ENCODE peak calls at places on chromosomes 3 and 15, in ten cellular contexts. One of them, this sample, is unnamed.

GRCh38 chr15:69753867-69754266 is 301.2 kb downstream of the RPLP1 start:
- DNase-seq in sigmoid colon: no peak
- DNase-seq in AG09319: no peak
- DNase-seq in transverse colon: no peak
- DNase-seq in psoas muscle: no peak
- DNase-seq in dorsolateral prefrontal cortex: no peak
- DNase-seq in testis: no peak
- DNase-seq in cardiac fibroblast: no peak
- DNase-seq in right lobe of liver: no peak
- DNase-seq in uterus: no peak
- DNase-seq in this sample: no peak

GRCh38 chr15:25410649-25411048 is 28.2 kb downstream of the UBE3A start:
- DNase-seq in sigmoid colon: no peak
- DNase-seq in AG09319: no peak
- DNase-seq in transverse colon: no peak
- DNase-seq in psoas muscle: no peak
- DNase-seq in dorsolateral prefrontal cortex: no peak
- DNase-seq in testis: no peak
- DNase-seq in cardiac fibroblast: peak; percentile 70
- DNase-seq in right lobe of liver: no peak
- DNase-seq in uterus: no peak
- DNase-seq in this sample: no peak

GRCh38 chr3:184642623-184643308 is 69.1 kb downstream of the MAGEF1 start:
- DNase-seq in sigmoid colon: no peak
- DNase-seq in AG09319: no peak
- DNase-seq in transverse colon: no peak
- DNase-seq in psoas muscle: peak; percentile 14
- DNase-seq in dorsolateral prefrontal cortex: no peak
- DNase-seq in testis: no peak
- DNase-seq in cardiac fibroblast: no peak
- DNase-seq in right lobe of liver: no peak
- DNase-seq in uterus: no peak
- DNase-seq in this sample: no peak

GRCh38 chr3:152349397-152349796 is 80.7 kb downstream of the MBNL1 start:
- DNase-seq in sigmoid colon: no peak
- DNase-seq in AG09319: no peak
- DNase-seq in transverse colon: no peak
- DNase-seq in psoas muscle: no peak
- DNase-seq in dorsolateral prefrontal cortex: no peak
- DNase-seq in testis: no peak
- DNase-seq in cardiac fibroblast: peak; percentile 52
- DNase-seq in right lobe of liver: no peak
- DNase-seq in uterus: no peak
- DNase-seq in this sample: no peak

GRCh38 chr3:57586778-57587177 is 10.4 kb downstream of the ARF4 start:
- DNase-seq in sigmoid colon: no peak
- DNase-seq in AG09319: no peak
- DNase-seq in transverse colon: no peak
- DNase-seq in psoas muscle: no peak
- DNase-seq in dorsolateral prefrontal cortex: no peak
- DNase-seq in testis: no peak
- DNase-seq in cardiac fibroblast: no peak
- DNase-seq in right lobe of liver: no peak
- DNase-seq in uterus: no peak
- DNase-seq in this sample: no peak

GRCh38 chr3:30934208-30934550 is 39.7 kb upstream of the GADL1 start:
- DNase-seq in sigmoid colon: no peak
- DNase-seq in AG09319: peak; percentile 15
- DNase-seq in transverse colon: no peak
- DNase-seq in psoas muscle: no peak
- DNase-seq in dorsolateral prefrontal cortex: no peak
- DNase-seq in testis: peak; percentile 20
- DNase-seq in cardiac fibroblast: peak; percentile 79
- DNase-seq in right lobe of liver: no peak
- DNase-seq in uterus: no peak
- DNase-seq in this sample: no peak

GRCh38 chr3:65619391-65620298 is 419.1 kb downstream of the MAGI1 start:
- DNase-seq in sigmoid colon: no peak
- DNase-seq in AG09319: peak; percentile 25
- DNase-seq in transverse colon: no peak
- DNase-seq in psoas muscle: no peak
- DNase-seq in dorsolateral prefrontal cortex: no peak
- DNase-seq in testis: no peak
- DNase-seq in cardiac fibroblast: peak; percentile 12
- DNase-seq in right lobe of liver: no peak
- DNase-seq in uterus: no peak
- DNase-seq in this sample: no peak

GRCh38 chr15:55799287-55800212 is 56.6 kb upstream of the PRTG start:
- DNase-seq in sigmoid colon: no peak
- DNase-seq in AG09319: no peak
- DNase-seq in transverse colon: peak; percentile 8
- DNase-seq in psoas muscle: no peak
- DNase-seq in dorsolateral prefrontal cortex: no peak
- DNase-seq in testis: peak; percentile 75
- DNase-seq in cardiac fibroblast: peak; percentile 73
- DNase-seq in right lobe of liver: no peak
- DNase-seq in uterus: no peak
- DNase-seq in this sample: peak; percentile 64

GRCh38 chr3:48595526-48596121 is 495 bp upstream of the COL7A1 start:
- DNase-seq in sigmoid colon: no peak
- DNase-seq in AG09319: peak; percentile 59
- DNase-seq in transverse colon: peak; percentile 48
- DNase-seq in psoas muscle: peak; percentile 85
- DNase-seq in dorsolateral prefrontal cortex: no peak
- DNase-seq in testis: peak; percentile 25
- DNase-seq in cardiac fibroblast: peak; percentile 97
- DNase-seq in right lobe of liver: no peak
- DNase-seq in uterus: peak; percentile 69
- DNase-seq in this sample: peak; percentile 54

GRCh38 chr3:13199006-13199776 is 126.0 kb upstream of the IQSEC1 start:
- DNase-seq in sigmoid colon: peak; percentile 52
- DNase-seq in AG09319: no peak
- DNase-seq in transverse colon: no peak
- DNase-seq in psoas muscle: no peak
- DNase-seq in dorsolateral prefrontal cortex: no peak
- DNase-seq in testis: no peak
- DNase-seq in cardiac fibroblast: no peak
- DNase-seq in right lobe of liver: peak; percentile 42
- DNase-seq in uterus: no peak
- DNase-seq in this sample: no peak

GRCh38 chr3:183635107-183635430 is 354 bp upstream of the KLHL24 start:
- DNase-seq in sigmoid colon: no peak
- DNase-seq in AG09319: no peak
- DNase-seq in transverse colon: no peak
- DNase-seq in psoas muscle: no peak
- DNase-seq in dorsolateral prefrontal cortex: no peak
- DNase-seq in testis: no peak
- DNase-seq in cardiac fibroblast: no peak
- DNase-seq in right lobe of liver: no peak
- DNase-seq in uterus: no peak
- DNase-seq in this sample: no peak

GRCh38 chr3:178538065-178538464 is 1.8 kb downstream of the KCNMB2 start:
- DNase-seq in sigmoid colon: no peak
- DNase-seq in AG09319: no peak
- DNase-seq in transverse colon: no peak
- DNase-seq in psoas muscle: no peak
- DNase-seq in dorsolateral prefrontal cortex: no peak
- DNase-seq in testis: no peak
- DNase-seq in cardiac fibroblast: no peak
- DNase-seq in right lobe of liver: no peak
- DNase-seq in uterus: no peak
- DNase-seq in this sample: no peak
- TF ChIP-seq CTCF in sigmoid colon: no peak
- TF ChIP-seq CTCF in AG09319: no peak
- TF ChIP-seq CTCF in transverse colon: no peak
- TF ChIP-seq CTCF in psoas muscle: no peak
- TF ChIP-seq CTCF in dorsolateral prefrontal cortex: no peak
- TF ChIP-seq CTCF in testis: no peak
- TF ChIP-seq CTCF in cardiac fibroblast: no peak
- TF ChIP-seq CTCF in right lobe of liver: no peak
- TF ChIP-seq CTCF in uterus: no peak
- TF ChIP-seq CTCF in this sample: no peak

DNA sequence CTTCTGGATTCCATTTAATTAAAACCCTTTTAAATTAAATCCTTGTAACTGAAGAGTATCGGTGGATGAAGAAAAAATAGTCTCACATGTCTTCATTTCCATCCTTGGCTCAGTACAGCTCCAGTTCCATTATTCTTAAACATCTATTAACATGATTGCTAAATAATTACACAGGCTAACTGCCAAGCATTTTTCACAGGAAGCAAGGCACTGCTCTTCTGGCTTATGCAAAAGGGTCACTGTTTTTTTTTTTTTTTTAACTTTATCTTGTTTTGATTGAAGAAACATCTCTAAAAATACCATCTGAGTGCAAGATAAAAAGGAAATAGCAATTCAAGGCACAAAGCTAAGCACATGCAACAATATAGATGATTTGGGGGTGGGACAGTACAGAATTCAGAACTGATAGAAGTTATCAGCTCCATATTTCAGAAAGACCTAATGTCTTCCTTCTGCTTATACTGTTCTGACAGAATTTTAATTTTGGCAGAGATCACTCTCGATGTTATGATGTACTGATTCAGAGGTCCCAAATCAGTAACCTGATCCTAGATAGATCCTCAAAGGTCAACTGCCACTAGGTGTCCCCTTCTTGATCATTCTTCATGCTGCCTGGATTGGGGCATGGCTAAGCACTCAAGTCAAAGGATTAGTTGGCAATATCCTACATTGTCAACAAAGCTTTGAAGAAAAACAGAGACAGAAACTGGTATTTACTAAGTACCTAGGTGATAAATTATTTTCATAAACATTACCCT is 57.8 kb upstream of the ACTC1 start:
- DNase-seq in sigmoid colon: no peak
- DNase-seq in AG09319: peak; percentile 42
- DNase-seq in transverse colon: no peak
- DNase-seq in psoas muscle: no peak
- DNase-seq in dorsolateral prefrontal cortex: no peak
- DNase-seq in testis: no peak
- DNase-seq in cardiac fibroblast: peak; percentile 51
- DNase-seq in right lobe of liver: no peak
- DNase-seq in uterus: no peak
- DNase-seq in this sample: no peak
- TF ChIP-seq CTCF in sigmoid colon: no peak
- TF ChIP-seq CTCF in AG09319: no peak
- TF ChIP-seq CTCF in transverse colon: no peak
- TF ChIP-seq CTCF in psoas muscle: no peak
- TF ChIP-seq CTCF in dorsolateral prefrontal cortex: no peak
- TF ChIP-seq CTCF in testis: no peak
- TF ChIP-seq CTCF in cardiac fibroblast: no peak
- TF ChIP-seq CTCF in right lobe of liver: no peak
- TF ChIP-seq CTCF in uterus: no peak
- TF ChIP-seq CTCF in this sample: no peak

DNA sequence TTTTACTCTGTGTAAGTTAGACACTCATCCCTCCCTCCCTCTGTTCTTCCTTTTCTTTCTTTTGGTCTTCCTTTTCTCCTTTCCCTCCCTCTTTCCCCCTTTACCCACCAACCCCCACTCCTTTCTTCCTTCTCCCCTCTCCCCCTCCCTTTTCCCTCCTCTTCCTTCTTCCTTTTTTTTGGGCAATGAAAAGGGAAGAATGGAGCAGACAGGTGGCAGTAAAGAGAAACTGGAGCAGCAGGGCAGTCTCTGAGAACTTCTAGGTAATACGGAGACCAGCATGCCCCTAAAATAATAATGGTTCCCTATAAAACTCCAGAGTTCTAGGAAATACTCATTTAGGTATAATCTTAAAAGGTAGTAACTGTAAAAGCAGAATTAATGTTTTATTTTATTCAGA is 11.4 kb upstream of the GPR171 start:
- DNase-seq in sigmoid colon: no peak
- DNase-seq in AG09319: no peak
- DNase-seq in transverse colon: no peak
- DNase-seq in psoas muscle: no peak
- DNase-seq in dorsolateral prefrontal cortex: no peak
- DNase-seq in testis: no peak
- DNase-seq in cardiac fibroblast: no peak
- DNase-seq in right lobe of liver: no peak
- DNase-seq in uterus: no peak
- DNase-seq in this sample: no peak
- TF ChIP-seq CTCF in sigmoid colon: no peak
- TF ChIP-seq CTCF in AG09319: no peak
- TF ChIP-seq CTCF in transverse colon: no peak
- TF ChIP-seq CTCF in psoas muscle: no peak
- TF ChIP-seq CTCF in dorsolateral prefrontal cortex: no peak
- TF ChIP-seq CTCF in testis: no peak
- TF ChIP-seq CTCF in cardiac fibroblast: no peak
- TF ChIP-seq CTCF in right lobe of liver: peak; percentile 5
- TF ChIP-seq CTCF in uterus: no peak
- TF ChIP-seq CTCF in this sample: no peak

GRCh38 chr15:75929799-75930565 is 26.3 kb downstream of the FBXO22 start:
- DNase-seq in sigmoid colon: no peak
- DNase-seq in AG09319: no peak
- DNase-seq in transverse colon: no peak
- DNase-seq in psoas muscle: no peak
- DNase-seq in dorsolateral prefrontal cortex: no peak
- DNase-seq in testis: no peak
- DNase-seq in cardiac fibroblast: no peak
- DNase-seq in right lobe of liver: no peak
- DNase-seq in uterus: no peak
- DNase-seq in this sample: no peak

GRCh38 chr15:75925440-75925839 is 21.8 kb downstream of the FBXO22 start:
- DNase-seq in sigmoid colon: no peak
- DNase-seq in AG09319: no peak
- DNase-seq in transverse colon: no peak
- DNase-seq in psoas muscle: no peak
- DNase-seq in dorsolateral prefrontal cortex: no peak
- DNase-seq in testis: no peak
- DNase-seq in cardiac fibroblast: no peak
- DNase-seq in right lobe of liver: no peak
- DNase-seq in uterus: no peak
- DNase-seq in this sample: no peak

GRCh38 chr15:75930866-75931265 is 27.2 kb downstream of the FBXO22 start:
- DNase-seq in sigmoid colon: no peak
- DNase-seq in AG09319: no peak
- DNase-seq in transverse colon: no peak
- DNase-seq in psoas muscle: no peak
- DNase-seq in dorsolateral prefrontal cortex: no peak
- DNase-seq in testis: no peak
- DNase-seq in cardiac fibroblast: no peak
- DNase-seq in right lobe of liver: no peak
- DNase-seq in uterus: no peak
- DNase-seq in this sample: no peak

GRCh38 chr15:75927601-75928000 is 23.9 kb downstream of the FBXO22 start:
- DNase-seq in sigmoid colon: no peak
- DNase-seq in AG09319: no peak
- DNase-seq in transverse colon: no peak
- DNase-seq in psoas muscle: no peak
- DNase-seq in dorsolateral prefrontal cortex: no peak
- DNase-seq in testis: no peak
- DNase-seq in cardiac fibroblast: no peak
- DNase-seq in right lobe of liver: no peak
- DNase-seq in uterus: no peak
- DNase-seq in this sample: no peak

GRCh38 chr15:75928680-75929608 is 25.3 kb downstream of the FBXO22 start:
- DNase-seq in sigmoid colon: no peak
- DNase-seq in AG09319: no peak
- DNase-seq in transverse colon: peak; percentile 25
- DNase-seq in psoas muscle: no peak
- DNase-seq in dorsolateral prefrontal cortex: no peak
- DNase-seq in testis: peak; percentile 30
- DNase-seq in cardiac fibroblast: peak; percentile 40
- DNase-seq in right lobe of liver: no peak
- DNase-seq in uterus: no peak
- DNase-seq in this sample: no peak
- TF ChIP-seq CTCF in sigmoid colon: no peak
- TF ChIP-seq CTCF in AG09319: no peak
- TF ChIP-seq CTCF in transverse colon: no peak
- TF ChIP-seq CTCF in psoas muscle: no peak
- TF ChIP-seq CTCF in dorsolateral prefrontal cortex: no peak
- TF ChIP-seq CTCF in testis: no peak
- TF ChIP-seq CTCF in cardiac fibroblast: peak; percentile 50
- TF ChIP-seq CTCF in right lobe of liver: no peak
- TF ChIP-seq CTCF in uterus: no peak
- TF ChIP-seq CTCF in this sample: no peak

This sample was measured in lung.